ENCODE peak calls at places on chromosomes 1 and 21, in six cellular contexts. One of them, this sample, is unnamed. For H4K20me1, the result is how much of the 10 kb centered on the place peaks cover.

GRCh38 chr1:181676269-181676668 is 193.0 kb downstream of the CACNA1E start:
- DNase-seq in SK-N-SH: peak
- DNase-seq in PC-3: peak
- DNase-seq in IMR-90: peak
- DNase-seq in H9: peak
- DNase-seq in mammary epithelial cell: peak
- DNase-seq in this sample: peak

GRCh38 chr1:94095112-94095637 is 25.8 kb downstream of the ABCA4 start:
- DNase-seq in SK-N-SH: no peak
- DNase-seq in PC-3: no peak
- DNase-seq in IMR-90: peak
- DNase-seq in H9: no peak
- DNase-seq in mammary epithelial cell: no peak
- DNase-seq in this sample: peak

GRCh38 chr1:205604825-205605544 is 26.8 kb downstream of the ELK4 start:
- DNase-seq in SK-N-SH: no peak
- DNase-seq in PC-3: no peak
- DNase-seq in IMR-90: no peak
- DNase-seq in H9: no peak
- DNase-seq in mammary epithelial cell: no peak
- DNase-seq in this sample: no peak

GRCh38 chr1:154661110-154661509 is 53.1 kb upstream of the ADAR start:
- DNase-seq in SK-N-SH: no peak
- DNase-seq in PC-3: no peak
- DNase-seq in IMR-90: no peak
- DNase-seq in H9: peak
- DNase-seq in mammary epithelial cell: no peak
- DNase-seq in this sample: no peak

GRCh38 chr1:31976401-31976800 is 37.3 kb upstream of the KHDRBS1 start:
- DNase-seq in SK-N-SH: no peak
- DNase-seq in PC-3: peak
- DNase-seq in IMR-90: peak
- DNase-seq in H9: no peak
- DNase-seq in mammary epithelial cell: peak
- DNase-seq in this sample: peak

GRCh38 chr21:15421521-15421920 is 308.3 kb upstream of the USP25 start:
- DNase-seq in SK-N-SH: no peak
- DNase-seq in PC-3: no peak
- DNase-seq in IMR-90: no peak
- DNase-seq in H9: no peak
- DNase-seq in mammary epithelial cell: peak
- DNase-seq in this sample: no peak

GRCh38 chr1:16067127-16067768 is 6.2 kb downstream of the FAM131C start:
- DNase-seq in SK-N-SH: peak
- DNase-seq in PC-3: no peak
- DNase-seq in IMR-90: peak
- DNase-seq in H9: no peak
- DNase-seq in mammary epithelial cell: peak
- DNase-seq in this sample: peak

GRCh38 chr21:20647603-20648002 is 350.6 kb upstream of the NCAM2 start:
- DNase-seq in SK-N-SH: no peak
- DNase-seq in PC-3: peak
- DNase-seq in IMR-90: no peak
- DNase-seq in H9: no peak
- DNase-seq in mammary epithelial cell: no peak
- DNase-seq in this sample: no peak

GRCh38 chr21:32403201-32403701 is 9.3 kb upstream of the EVA1C start:
- DNase-seq in SK-N-SH: peak
- DNase-seq in PC-3: peak
- DNase-seq in IMR-90: peak
- DNase-seq in H9: peak
- DNase-seq in mammary epithelial cell: peak
- DNase-seq in this sample: peak

GRCh38 chr1:78722947-78723346 is 73.3 kb downstream of the IFI44 start:
- DNase-seq in SK-N-SH: no peak
- DNase-seq in PC-3: no peak
- DNase-seq in IMR-90: peak
- DNase-seq in H9: no peak
- DNase-seq in mammary epithelial cell: no peak
- DNase-seq in this sample: peak

GRCh38 chr1:212242288-212242984 is 42.8 kb upstream of the PPP2R5A start:
- DNase-seq in SK-N-SH: no peak
- DNase-seq in PC-3: no peak
- DNase-seq in IMR-90: no peak
- DNase-seq in H9: no peak
- DNase-seq in mammary epithelial cell: no peak
- DNase-seq in this sample: peak

GRCh38 chr1:193749868-193750267 is 563.5 kb upstream of the B3GALT2 start:
- DNase-seq in SK-N-SH: no peak
- DNase-seq in PC-3: no peak
- DNase-seq in IMR-90: no peak
- DNase-seq in H9: no peak
- DNase-seq in mammary epithelial cell: no peak
- DNase-seq in this sample: no peak

GRCh38 chr1:6099787-6100765 is 54.4 kb downstream of the KCNAB2 start:
- DNase-seq in SK-N-SH: peak
- DNase-seq in PC-3: peak
- DNase-seq in IMR-90: no peak
- DNase-seq in H9: no peak
- DNase-seq in mammary epithelial cell: no peak
- DNase-seq in this sample: no peak

GRCh38 chr1:76961181-76961580 is 93.9 kb downstream of the ST6GALNAC5 start:
- DNase-seq in SK-N-SH: no peak
- DNase-seq in PC-3: no peak
- DNase-seq in IMR-90: peak
- DNase-seq in H9: no peak
- DNase-seq in mammary epithelial cell: peak
- DNase-seq in this sample: no peak

GRCh38 chr1:169648709-169649108 is 18.8 kb upstream of the SELP start:
- DNase-seq in SK-N-SH: no peak
- DNase-seq in PC-3: no peak
- DNase-seq in IMR-90: no peak
- DNase-seq in H9: no peak
- DNase-seq in mammary epithelial cell: no peak
- DNase-seq in this sample: no peak

GRCh38 chr1:201916649-201917249 is 28.1 kb downstream of the SHISA4 start:
- DNase-seq in SK-N-SH: peak
- DNase-seq in PC-3: peak
- DNase-seq in IMR-90: peak
- DNase-seq in H9: no peak
- DNase-seq in mammary epithelial cell: peak
- DNase-seq in this sample: peak

GRCh38 chr1:38064232-38064903 is 17.8 kb upstream of the POU3F1 start:
- DNase-seq in SK-N-SH: no peak
- DNase-seq in PC-3: peak
- DNase-seq in IMR-90: peak
- DNase-seq in H9: no peak
- DNase-seq in mammary epithelial cell: peak
- DNase-seq in this sample: peak

GRCh38 chr1:47181955-47182680 is 7.7 kb downstream of the PDZK1IP1 start:
- DNase-seq in SK-N-SH: no peak
- DNase-seq in PC-3: peak
- DNase-seq in IMR-90: peak
- DNase-seq in H9: no peak
- DNase-seq in mammary epithelial cell: peak
- DNase-seq in this sample: peak

GRCh38 chr21:41506526-41507520 is 1.1 kb downstream of the TMPRSS2 start:
- DNase-seq in SK-N-SH: no peak
- DNase-seq in PC-3: peak
- DNase-seq in IMR-90: no peak
- DNase-seq in H9: peak
- DNase-seq in mammary epithelial cell: peak
- DNase-seq in this sample: peak

GRCh38 chr1:20723159-20723536 is 5.3 kb upstream of the KIF17 start:
- DNase-seq in SK-N-SH: no peak
- DNase-seq in PC-3: no peak
- DNase-seq in IMR-90: no peak
- DNase-seq in H9: no peak
- DNase-seq in mammary epithelial cell: no peak
- DNase-seq in this sample: peak

GRCh38 chr1:206924549-206925115 is 2.9 kb upstream of the FCMR start:
- DNase-seq in SK-N-SH: no peak
- DNase-seq in PC-3: no peak
- DNase-seq in IMR-90: no peak
- DNase-seq in H9: no peak
- DNase-seq in mammary epithelial cell: no peak
- DNase-seq in this sample: no peak

GRCh38 chr1:34125721-34126380 is 39.2 kb downstream of the CSMD2 start:
- DNase-seq in SK-N-SH: no peak
- DNase-seq in PC-3: no peak
- DNase-seq in IMR-90: no peak
- DNase-seq in H9: no peak
- DNase-seq in mammary epithelial cell: no peak
- DNase-seq in this sample: no peak

GRCh38 chr1:43954036-43954435 is 7.3 kb downstream of the IPO13 start:
- DNase-seq in SK-N-SH: no peak
- DNase-seq in PC-3: no peak
- DNase-seq in IMR-90: no peak
- DNase-seq in H9: no peak
- DNase-seq in mammary epithelial cell: no peak
- DNase-seq in this sample: no peak

GRCh38 chr1:2509589-2509988 is 16.8 kb downstream of the PANK4 start:
- DNase-seq in SK-N-SH: no peak
- DNase-seq in PC-3: no peak
- DNase-seq in IMR-90: no peak
- DNase-seq in H9: no peak
- DNase-seq in mammary epithelial cell: no peak
- DNase-seq in this sample: no peak

GRCh38 chr1:218620956-218621355 is 275.8 kb downstream of the TGFB2 start:
- DNase-seq in SK-N-SH: no peak
- DNase-seq in PC-3: peak
- DNase-seq in IMR-90: peak
- DNase-seq in H9: no peak
- DNase-seq in mammary epithelial cell: peak
- DNase-seq in this sample: peak

GRCh38 chr1:228005511-228006033 is 1.2 kb upstream of the WNT3A start:
- DNase-seq in SK-N-SH: peak
- DNase-seq in PC-3: peak
- DNase-seq in IMR-90: no peak
- DNase-seq in H9: no peak
- DNase-seq in mammary epithelial cell: no peak
- DNase-seq in this sample: peak

GRCh38 chr1:228006034-228006792 is 585 bp upstream of the WNT3A start:
- DNase-seq in SK-N-SH: peak
- DNase-seq in PC-3: no peak
- DNase-seq in IMR-90: no peak
- DNase-seq in H9: no peak
- DNase-seq in mammary epithelial cell: no peak
- DNase-seq in this sample: peak

GRCh38 chr1:228007801-228008341 is 1.1 kb downstream of the WNT3A start:
- DNase-seq in SK-N-SH: peak
- DNase-seq in PC-3: no peak
- DNase-seq in IMR-90: no peak
- DNase-seq in H9: no peak
- DNase-seq in mammary epithelial cell: no peak
- DNase-seq in this sample: peak

GRCh38 chr1:228007054-228007800 is 429 bp downstream of the WNT3A start:
- DNase-seq in SK-N-SH: peak
- DNase-seq in PC-3: no peak
- DNase-seq in IMR-90: no peak
- DNase-seq in H9: no peak
- DNase-seq in mammary epithelial cell: peak
- DNase-seq in this sample: peak

DNA sequence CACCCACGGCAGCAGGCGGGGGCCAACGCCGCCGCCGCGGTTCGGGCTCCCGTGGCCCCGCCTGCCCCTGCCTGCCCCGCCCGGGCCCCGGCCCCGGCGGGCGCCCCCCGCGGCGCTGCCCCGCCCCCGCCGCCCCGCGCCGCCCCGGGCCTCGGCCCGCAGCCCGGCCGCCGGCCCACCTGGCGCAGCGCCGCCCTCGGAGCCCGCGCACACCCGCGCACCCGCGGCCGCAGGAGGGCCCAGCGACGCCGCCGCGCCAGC is at the start of gene WNT3A:
- DNase-seq in SK-N-SH: no peak
- DNase-seq in PC-3: no peak
- DNase-seq in IMR-90: no peak
- DNase-seq in H9: no peak
- DNase-seq in mammary epithelial cell: no peak
- DNase-seq in this sample: no peak
- H4K20me1 ChIP-seq in SK-N-SH: under half
- H4K20me1 ChIP-seq in PC-3: under half
- H4K20me1 ChIP-seq in IMR-90: under half
- H4K20me1 ChIP-seq in H9: under half
- H4K20me1 ChIP-seq in mammary epithelial cell: under half
- H4K20me1 ChIP-seq in this sample: under half

DNA sequence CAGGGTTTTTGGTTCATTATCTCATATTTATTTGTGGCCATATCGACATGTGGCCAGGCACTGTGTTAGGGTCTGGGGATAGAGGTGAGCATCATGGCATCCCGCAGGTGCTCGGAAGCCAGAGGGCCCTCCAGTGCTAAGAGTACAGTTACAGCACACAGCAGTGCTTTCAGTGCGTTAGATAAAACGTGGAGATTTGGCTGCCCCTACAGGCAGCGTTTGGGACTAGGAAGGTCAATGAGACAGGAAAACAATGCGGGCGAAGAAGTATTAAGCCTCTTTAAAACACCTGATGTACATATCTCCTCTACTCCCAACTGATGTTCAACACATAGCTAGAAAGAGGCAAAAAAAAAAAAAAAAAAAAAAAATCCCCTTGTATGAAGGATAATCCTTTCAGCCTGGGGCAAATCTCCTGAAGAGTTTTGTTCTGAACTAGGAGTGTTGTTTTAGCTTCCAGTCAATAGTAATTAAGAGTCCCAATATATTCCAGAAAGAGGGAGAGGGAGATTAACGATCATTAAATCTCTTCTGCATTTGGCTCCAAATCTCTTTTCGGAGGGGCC is 80.1 kb downstream of the CAPZB start:
- DNase-seq in SK-N-SH: peak
- DNase-seq in PC-3: no peak
- DNase-seq in IMR-90: no peak
- DNase-seq in H9: no peak
- DNase-seq in mammary epithelial cell: no peak
- DNase-seq in this sample: no peak
- TF ChIP-seq CTCF in SK-N-SH: peak
- TF ChIP-seq CTCF in PC-3: peak
- TF ChIP-seq CTCF in IMR-90: no peak
- TF ChIP-seq CTCF in H9: peak
- TF ChIP-seq CTCF in mammary epithelial cell: no peak
- TF ChIP-seq CTCF in this sample: no peak

DNA sequence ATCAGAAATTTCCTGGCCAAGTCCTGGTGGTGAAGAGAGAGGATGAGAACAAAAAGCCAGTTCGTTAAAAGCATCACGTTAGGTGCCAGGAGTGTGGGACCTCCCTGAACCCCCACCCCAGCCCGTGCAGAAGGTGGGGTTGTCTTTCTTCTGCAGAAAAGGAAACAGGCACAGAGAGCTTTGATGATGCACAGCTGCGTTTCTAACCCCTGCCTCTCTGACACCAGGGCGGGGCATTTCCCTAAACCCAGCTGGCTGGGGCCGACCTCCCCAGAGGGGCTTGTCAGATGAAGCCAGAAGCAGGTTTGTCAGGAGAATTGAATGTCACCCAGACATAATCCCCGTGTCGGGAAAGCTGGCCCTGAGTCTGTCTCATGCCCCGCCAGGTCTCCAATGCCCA is 189.3 kb upstream of the EDN2 start:
- DNase-seq in SK-N-SH: no peak
- DNase-seq in PC-3: no peak
- DNase-seq in IMR-90: peak
- DNase-seq in H9: no peak
- DNase-seq in mammary epithelial cell: no peak
- DNase-seq in this sample: no peak
- H2AFZ ChIP-seq in SK-N-SH: no peak
- H2AFZ ChIP-seq in PC-3: no peak
- H2AFZ ChIP-seq in IMR-90: peak
- H2AFZ ChIP-seq in H9: no peak
- H2AFZ ChIP-seq in mammary epithelial cell: no peak
- H2AFZ ChIP-seq in this sample: no peak

GRCh38 chr1:30953685-30954084 is 45.1 kb upstream of the SDC3 start:
- DNase-seq in SK-N-SH: no peak
- DNase-seq in PC-3: no peak
- DNase-seq in IMR-90: no peak
- DNase-seq in H9: no peak
- DNase-seq in mammary epithelial cell: no peak
- DNase-seq in this sample: no peak
- H4K20me1 ChIP-seq in SK-N-SH: under half
- H4K20me1 ChIP-seq in PC-3: under half
- H4K20me1 ChIP-seq in IMR-90: under half
- H4K20me1 ChIP-seq in H9: under half
- H4K20me1 ChIP-seq in mammary epithelial cell: under half
- H4K20me1 ChIP-seq in this sample: under half

This sample was measured in osteoblast.